ENCODE peak calls at places on chromosomes 1 and 21, in five cellular contexts. Q, U, X, V and P are unnamed samples.

GRCh38 chr1:118998171-118998570 is 10.0 kb upstream of the TBX15 start:
- DNase-seq in Q (no peak), V (no peak), X (no peak), U (no peak), P (no peak)

GRCh38 chr1:18840145-18840544 is 19.3 kb downstream of the TAS1R2 start:
- DNase-seq in X (no peak), U (no peak), Q (no peak), V (no peak), P (no peak)

GRCh38 chr1:41891403-41891896 is 27.3 kb downstream of the HIVEP3 start:
- DNase-seq in V (no peak), U (peak), X (peak), Q (peak), P (no peak)

GRCh38 chr1:186559601-186560116 is 98.7 kb upstream of the PDC start:
- DNase-seq in U (peak), Q (no peak), V (peak), X (no peak), P (no peak)

GRCh38 chr1:107140703-107141490 is at the start of gene NTNG1:
- DNase-seq in Q (peak), V (peak), U (no peak), X (peak), P (peak)

GRCh38 chr1:41795205-41795762 is 123.4 kb downstream of the HIVEP3 start:
- DNase-seq in V (peak), X (no peak), U (peak), Q (peak), P (peak)

GRCh38 chr1:109792056-109792831 is 28.5 kb upstream of the EPS8L3 start:
- DNase-seq in Q (peak), V (peak), U (peak), X (no peak), P (peak)

GRCh38 chr1:201708085-201708512 is 120.9 kb upstream of the IPO9 start:
- DNase-seq in U (peak), V (no peak), X (no peak), Q (peak), P (peak)

GRCh38 chr1:215797859-215798258 is 230.8 kb downstream of the KCTD3 start:
- DNase-seq in X (no peak), U (no peak), Q (no peak), V (no peak), P (no peak)

GRCh38 chr1:10208537-10208936 is 1.8 kb upstream of the KIF1B start:
- DNase-seq in U (no peak), V (no peak), Q (no peak), X (no peak), P (no peak)

GRCh38 chr21:34887729-34888568 is 161.2 kb downstream of the RUNX1 start:
- DNase-seq in Q (peak), U (peak), V (peak), X (peak), P (peak)

GRCh38 chr1:55478742-55479141 is 263.6 kb upstream of the USP24 start:
- DNase-seq in Q (peak), U (peak), V (peak), X (no peak), P (peak)

GRCh38 chr1:43303477-43304286 is 2.9 kb downstream of the TIE1 start:
- DNase-seq in U (no peak), V (peak), Q (no peak), X (no peak), P (no peak)

GRCh38 chr1:183932412-183932811 is 105.1 kb downstream of the COLGALT2 start:
- DNase-seq in V (no peak), Q (peak), X (no peak), U (peak), P (peak)

GRCh38 chr21:44453120-44453519 is 2.2 kb upstream of the LRRC3 start:
- DNase-seq in V (no peak), Q (no peak), X (no peak), U (no peak), P (no peak)